ENCODE peak calls at places on chromosomes 5 and 9, in five cellular contexts. C is K562, L is HCT116, U is H1, Y is GM12878. M is an unnamed sample.

GRCh38 chr9:136978073-136978864 is 965 bp downstream of the PTGDS start:
- DNase-seq in C (peak), L (no peak), U (peak), Y (no peak), M (no peak)

GRCh38 chr5:76332102-76332501 is 71.0 kb upstream of the IQGAP2 start:
- DNase-seq in C (no peak), L (no peak), U (no peak), Y (no peak), M (peak)

GRCh38 chr5:180959661-180960060 is 29.0 kb upstream of the BTNL3 start:
- DNase-seq in C (no peak), L (no peak), U (no peak), Y (no peak), M (no peak)

GRCh38 chr5:36777105-36777757 is 99.3 kb upstream of the NIPBL start:
- DNase-seq in C (peak), L (peak), U (no peak), Y (no peak), M (peak)

GRCh38 chr5:149150457-149150856 is 9.2 kb downstream of the ABLIM3 start:
- DNase-seq in C (no peak), L (no peak), U (no peak), Y (no peak), M (no peak)

GRCh38 chr5:35908266-35908665 is 30.2 kb downstream of the CAPSL start:
- DNase-seq in C (no peak), L (no peak), U (no peak), Y (no peak), M (no peak)

GRCh38 chr9:132036521-132036920 is 43.1 kb downstream of the MED27 start:
- DNase-seq in C (no peak), L (no peak), U (no peak), Y (no peak), M (no peak)

GRCh38 chr5:53908752-53909151 is 348.3 kb downstream of the NDUFS4 start:
- DNase-seq in C (no peak), L (no peak), U (no peak), Y (no peak), M (no peak)

GRCh38 chr5:148623741-148624140 is 30.6 kb downstream of the HTR4 start:
- DNase-seq in C (peak), L (peak), U (no peak), Y (no peak), M (no peak)

GRCh38 chr5:100858987-100859545 is 44.0 kb downstream of the ST8SIA4 start:
- DNase-seq in C (no peak), L (no peak), U (no peak), Y (no peak), M (no peak)

GRCh38 chr9:86202338-86202882 is 57.0 kb downstream of the C9orf153 start:
- DNase-seq in C (peak), L (peak), U (no peak), Y (peak), M (peak)

GRCh38 chr5:121816164-121816563 is 35.5 kb upstream of the FTMT start:
- DNase-seq in C (no peak), L (no peak), U (no peak), Y (no peak), M (no peak)

GRCh38 chr9:121277518-121278275 is 9.7 kb downstream of the GSN start:
- DNase-seq in C (no peak), L (no peak), U (no peak), Y (no peak), M (no peak)

GRCh38 chr5:125290935-125291334 is 544.5 kb upstream of the ZNF608 start:
- DNase-seq in C (no peak), L (no peak), U (no peak), Y (no peak), M (no peak)

GRCh38 chr9:9961487-9961886 is 651.3 kb downstream of the PTPRD start:
- DNase-seq in C (no peak), L (no peak), U (no peak), Y (no peak), M (no peak)

GRCh38 chr9:112162644-112163413 is 12.3 kb downstream of the SUSD1 start:
- DNase-seq in C (no peak), L (no peak), U (no peak), Y (no peak), M (no peak)

GRCh38 chr5:139787568-139788293 is 7.9 kb upstream of the PSD2 start:
- DNase-seq in C (peak), L (peak), U (peak), Y (peak), M (peak)

GRCh38 chr9:128203842-128204551 is 818 bp downstream of the DNM1 start:
- DNase-seq in C (peak), L (no peak), U (peak), Y (no peak), M (no peak)

GRCh38 chr5:72248352-72249032 is 71.5 kb downstream of the MRPS27 start:
- DNase-seq in C (peak), L (peak), U (no peak), Y (no peak), M (no peak)

GRCh38 chr5:71586052-71586940 is 844 bp upstream of the MCCC2 start:
- DNase-seq in C (peak), L (no peak), U (no peak), Y (peak), M (peak)

GRCh38 chr5:160339406-160340140 is 27.2 kb upstream of the CCNJL start:
- DNase-seq in C (peak), L (no peak), U (no peak), Y (no peak), M (no peak)

GRCh38 chr5:160342413-160342941 is 27.9 kb downstream of the C1QTNF2 start:
- DNase-seq in C (no peak), L (no peak), U (no peak), Y (no peak), M (no peak)

GRCh38 chr5:160341309-160341874 is 29.0 kb upstream of the CCNJL start:
- DNase-seq in C (no peak), L (no peak), U (no peak), Y (no peak), M (no peak)
- TF ChIP-seq SRF in C (no peak), L (no peak), U (no peak), Y (no peak), M (no peak)

GRCh38 chr9:19660019-19660418 is 128.8 kb downstream of the SLC24A2 start:
- DNase-seq in C (no peak), L (no peak), U (no peak), Y (no peak), M (no peak)
- TF ChIP-seq SRF in C (no peak), L (no peak), U (no peak), Y (no peak), M (no peak)

DNA sequence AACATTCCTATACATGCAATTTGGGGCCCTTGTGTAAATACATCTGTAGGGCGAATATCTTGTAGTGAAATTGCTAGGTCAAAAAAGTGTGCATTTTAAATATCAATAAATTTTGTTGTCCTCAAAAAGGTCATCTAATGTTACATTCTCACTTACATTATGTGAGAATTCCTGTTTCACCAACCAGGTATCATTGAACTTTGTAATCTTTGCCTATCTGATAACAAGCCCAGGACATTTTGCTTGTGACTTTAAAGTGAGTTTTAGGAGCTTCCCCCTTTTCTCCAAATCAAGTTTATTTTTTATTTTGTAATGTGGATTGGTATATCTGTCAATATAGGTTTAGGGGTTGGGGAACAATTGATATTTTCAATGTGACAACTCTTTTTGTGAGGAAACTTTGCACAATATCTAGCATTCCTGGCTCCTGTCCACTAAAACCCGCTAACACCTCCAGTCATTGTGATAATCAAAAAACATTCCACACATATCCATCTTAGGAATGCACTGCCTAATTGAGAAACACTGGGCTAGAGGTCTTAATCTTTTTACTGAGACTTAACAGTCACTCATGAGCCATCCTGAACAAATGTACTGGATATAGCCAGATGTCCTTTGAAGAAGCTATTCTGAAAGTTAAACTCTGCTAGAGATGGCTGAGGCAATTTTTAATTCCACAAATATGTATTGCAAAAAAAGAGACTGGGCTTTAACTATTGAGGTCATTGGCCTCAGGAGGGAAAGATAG is 72.5 kb upstream of the SLC1A1 start:
- DNase-seq in C (no peak), L (no peak), U (no peak), Y (no peak), M (no peak)
- TF ChIP-seq SRF in C (no peak), L (no peak), U (no peak), Y (no peak), M (no peak)

GRCh38 chr5:8577792-8578191 is 708.8 kb downstream of the MTRR start:
- DNase-seq in C (no peak), L (no peak), U (no peak), Y (no peak), M (no peak)

GRCh38 chr5:8585230-8586018 is 716.5 kb downstream of the MTRR start:
- DNase-seq in C (no peak), L (no peak), U (no peak), Y (no peak), M (no peak)

GRCh38 chr5:8576178-8576577 is 707.2 kb downstream of the MTRR start:
- DNase-seq in C (no peak), L (no peak), U (no peak), Y (no peak), M (no peak)

GRCh38 chr5:8580298-8580697 is 711.4 kb downstream of the MTRR start:
- DNase-seq in C (no peak), L (no peak), U (no peak), Y (no peak), M (no peak)

GRCh38 chr5:8581047-8581446 is 712.1 kb downstream of the MTRR start:
- DNase-seq in C (no peak), L (no peak), U (no peak), Y (no peak), M (no peak)
- TF ChIP-seq SRF in C (no peak), L (no peak), U (no peak), Y (no peak), M (no peak)

DNA sequence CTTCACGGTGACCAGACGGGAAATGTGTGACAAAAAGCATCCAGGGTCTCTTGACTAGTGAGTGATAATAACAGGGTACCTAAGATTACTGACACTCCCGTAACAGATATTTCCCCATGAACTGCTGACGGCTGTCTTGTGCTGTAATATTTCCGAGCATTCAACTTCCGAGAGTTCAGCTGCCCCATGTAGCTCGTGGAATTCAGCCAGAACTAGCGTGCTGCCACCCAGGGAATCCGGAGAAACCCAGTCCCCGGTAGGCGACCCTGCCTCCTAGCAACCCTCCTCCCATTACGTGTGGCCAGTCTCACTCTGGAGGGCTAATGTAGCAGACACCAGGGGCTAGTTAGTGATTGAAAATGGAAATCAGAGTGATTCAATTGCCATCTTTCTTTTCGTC is 2295.0 kb upstream of the WWC1 start:
- DNase-seq in C (no peak), L (no peak), U (no peak), Y (no peak), M (no peak)
- TF ChIP-seq SRF in C (no peak), L (no peak), U (no peak), Y (no peak), M (no peak)